ENCODE peak calls at places on chromosomes 13 and 19, in eight cellular contexts. One of them, this sample, is unnamed. For H3K9me3, the result is how much of the 10 kb centered on the place peaks cover.

GRCh38 chr19:14476663-14477401 is 1.7 kb upstream of the PTGER1 start:
- DNase-seq in pancreas: no peak
- DNase-seq in CD4-positive, alpha-beta memory T cell: peak
- DNase-seq in thoracic aorta: no peak
- DNase-seq in heart left ventricle: no peak
- DNase-seq in cardiac muscle cell: peak
- DNase-seq in osteoblast: peak
- DNase-seq in upper lobe of right lung: no peak
- DNase-seq in this sample: no peak

GRCh38 chr13:57739089-57739488 is 107.5 kb downstream of the PCDH17 start:
- DNase-seq in thoracic aorta: no peak
- DNase-seq in pancreas: no peak
- DNase-seq in cardiac muscle cell: no peak
- DNase-seq in upper lobe of right lung: no peak
- DNase-seq in CD4-positive, alpha-beta memory T cell: no peak
- DNase-seq in heart left ventricle: no peak
- DNase-seq in osteoblast: no peak
- DNase-seq in this sample: no peak

GRCh38 chr13:91946498-91947070 is 548.2 kb downstream of the GPC5 start:
- DNase-seq in thoracic aorta: no peak
- DNase-seq in upper lobe of right lung: no peak
- DNase-seq in heart left ventricle: no peak
- DNase-seq in pancreas: no peak
- DNase-seq in osteoblast: no peak
- DNase-seq in cardiac muscle cell: peak
- DNase-seq in CD4-positive, alpha-beta memory T cell: no peak
- DNase-seq in this sample: no peak

GRCh38 chr13:35720690-35721554 is 244.4 kb upstream of the MAB21L1 start:
- DNase-seq in pancreas: no peak
- DNase-seq in thoracic aorta: no peak
- DNase-seq in cardiac muscle cell: peak
- DNase-seq in osteoblast: peak
- DNase-seq in heart left ventricle: peak
- DNase-seq in CD4-positive, alpha-beta memory T cell: no peak
- DNase-seq in upper lobe of right lung: no peak
- DNase-seq in this sample: no peak

GRCh38 chr13:42985312-42986175 is 6.5 kb downstream of the EPSTI1 start:
- DNase-seq in osteoblast: no peak
- DNase-seq in CD4-positive, alpha-beta memory T cell: no peak
- DNase-seq in heart left ventricle: no peak
- DNase-seq in upper lobe of right lung: no peak
- DNase-seq in pancreas: no peak
- DNase-seq in cardiac muscle cell: peak
- DNase-seq in thoracic aorta: no peak
- DNase-seq in this sample: no peak

GRCh38 chr13:35965226-35965927 is 165.8 kb downstream of the DCLK1 start:
- DNase-seq in pancreas: no peak
- DNase-seq in upper lobe of right lung: no peak
- DNase-seq in osteoblast: peak
- DNase-seq in CD4-positive, alpha-beta memory T cell: no peak
- DNase-seq in heart left ventricle: no peak
- DNase-seq in thoracic aorta: no peak
- DNase-seq in cardiac muscle cell: no peak
- DNase-seq in this sample: no peak

GRCh38 chr19:4539697-4540581 is at the start of gene LRG1:
- DNase-seq in CD4-positive, alpha-beta memory T cell: no peak
- DNase-seq in pancreas: peak
- DNase-seq in upper lobe of right lung: peak
- DNase-seq in heart left ventricle: no peak
- DNase-seq in thoracic aorta: no peak
- DNase-seq in cardiac muscle cell: peak
- DNase-seq in osteoblast: no peak
- DNase-seq in this sample: peak

GRCh38 chr13:100388923-100389322 is 199.7 kb downstream of the GGACT start:
- DNase-seq in heart left ventricle: no peak
- DNase-seq in cardiac muscle cell: no peak
- DNase-seq in osteoblast: no peak
- DNase-seq in upper lobe of right lung: no peak
- DNase-seq in thoracic aorta: no peak
- DNase-seq in pancreas: no peak
- DNase-seq in CD4-positive, alpha-beta memory T cell: no peak
- DNase-seq in this sample: no peak

GRCh38 chr19:42254850-42255765 is at the start of gene ERF:
- DNase-seq in pancreas: peak
- DNase-seq in CD4-positive, alpha-beta memory T cell: peak
- DNase-seq in osteoblast: peak
- DNase-seq in heart left ventricle: peak
- DNase-seq in thoracic aorta: peak
- DNase-seq in upper lobe of right lung: peak
- DNase-seq in cardiac muscle cell: peak
- DNase-seq in this sample: peak

GRCh38 chr19:18373407-18373891 is 12.5 kb upstream of the GDF15 start:
- DNase-seq in osteoblast: no peak
- DNase-seq in thoracic aorta: no peak
- DNase-seq in upper lobe of right lung: no peak
- DNase-seq in CD4-positive, alpha-beta memory T cell: no peak
- DNase-seq in heart left ventricle: no peak
- DNase-seq in pancreas: no peak
- DNase-seq in cardiac muscle cell: no peak
- DNase-seq in this sample: no peak

GRCh38 chr19:22945560-22945959 is 57.4 kb downstream of the ZNF728 start:
- DNase-seq in cardiac muscle cell: peak
- DNase-seq in CD4-positive, alpha-beta memory T cell: no peak
- DNase-seq in thoracic aorta: no peak
- DNase-seq in osteoblast: no peak
- DNase-seq in upper lobe of right lung: no peak
- DNase-seq in heart left ventricle: no peak
- DNase-seq in pancreas: no peak
- DNase-seq in this sample: no peak

GRCh38 chr13:38951525-38952313 is 38.9 kb downstream of the STOML3 start:
- DNase-seq in thoracic aorta: no peak
- DNase-seq in CD4-positive, alpha-beta memory T cell: no peak
- DNase-seq in pancreas: peak
- DNase-seq in upper lobe of right lung: no peak
- DNase-seq in heart left ventricle: no peak
- DNase-seq in cardiac muscle cell: peak
- DNase-seq in osteoblast: no peak
- DNase-seq in this sample: no peak

GRCh38 chr19:37309834-37310575 is 60.9 kb upstream of the ZNF527 start:
- DNase-seq in CD4-positive, alpha-beta memory T cell: no peak
- DNase-seq in thoracic aorta: no peak
- DNase-seq in pancreas: no peak
- DNase-seq in heart left ventricle: no peak
- DNase-seq in cardiac muscle cell: no peak
- DNase-seq in upper lobe of right lung: no peak
- DNase-seq in osteoblast: peak
- DNase-seq in this sample: no peak

GRCh38 chr19:18468517-18468916 is 30.6 kb upstream of the ISYNA1 start:
- DNase-seq in thoracic aorta: no peak
- DNase-seq in CD4-positive, alpha-beta memory T cell: no peak
- DNase-seq in pancreas: no peak
- DNase-seq in cardiac muscle cell: no peak
- DNase-seq in upper lobe of right lung: no peak
- DNase-seq in heart left ventricle: no peak
- DNase-seq in osteoblast: peak
- DNase-seq in this sample: no peak

GRCh38 chr19:41937525-41937924 is 9.3 kb upstream of the ERFL start:
- DNase-seq in thoracic aorta: no peak
- DNase-seq in osteoblast: no peak
- DNase-seq in upper lobe of right lung: no peak
- DNase-seq in heart left ventricle: no peak
- DNase-seq in cardiac muscle cell: no peak
- DNase-seq in CD4-positive, alpha-beta memory T cell: no peak
- DNase-seq in pancreas: no peak
- DNase-seq in this sample: no peak

GRCh38 chr13:110456550-110456949 is 105.0 kb downstream of the RAB20 start:
- DNase-seq in osteoblast: peak
- DNase-seq in heart left ventricle: no peak
- DNase-seq in CD4-positive, alpha-beta memory T cell: no peak
- DNase-seq in cardiac muscle cell: no peak
- DNase-seq in thoracic aorta: no peak
- DNase-seq in pancreas: no peak
- DNase-seq in upper lobe of right lung: no peak
- DNase-seq in this sample: no peak

GRCh38 chr19:8512115-8512967 is 1.6 kb downstream of the ZNF414 start:
- DNase-seq in pancreas: no peak
- DNase-seq in osteoblast: peak
- DNase-seq in cardiac muscle cell: peak
- DNase-seq in upper lobe of right lung: peak
- DNase-seq in heart left ventricle: no peak
- DNase-seq in thoracic aorta: no peak
- DNase-seq in CD4-positive, alpha-beta memory T cell: no peak
- DNase-seq in this sample: no peak

GRCh38 chr13:78054152-78054551 is 135.5 kb upstream of the EDNRB start:
- DNase-seq in CD4-positive, alpha-beta memory T cell: no peak
- DNase-seq in osteoblast: peak
- DNase-seq in upper lobe of right lung: no peak
- DNase-seq in pancreas: no peak
- DNase-seq in cardiac muscle cell: no peak
- DNase-seq in thoracic aorta: no peak
- DNase-seq in heart left ventricle: no peak
- DNase-seq in this sample: no peak

GRCh38 chr19:17406887-17407196 is 1.4 kb upstream of the BST2 start:
- DNase-seq in heart left ventricle: no peak
- DNase-seq in cardiac muscle cell: no peak
- DNase-seq in CD4-positive, alpha-beta memory T cell: no peak
- DNase-seq in upper lobe of right lung: no peak
- DNase-seq in thoracic aorta: no peak
- DNase-seq in osteoblast: peak
- DNase-seq in pancreas: no peak
- DNase-seq in this sample: no peak

GRCh38 chr13:48772908-48773307 is 119.2 kb downstream of the CYSLTR2 start:
- DNase-seq in thoracic aorta: no peak
- DNase-seq in pancreas: no peak
- DNase-seq in CD4-positive, alpha-beta memory T cell: no peak
- DNase-seq in osteoblast: no peak
- DNase-seq in heart left ventricle: no peak
- DNase-seq in upper lobe of right lung: no peak
- DNase-seq in cardiac muscle cell: no peak
- DNase-seq in this sample: no peak

GRCh38 chr13:44876782-44877324 is 112.4 kb downstream of the NUFIP1 start:
- DNase-seq in cardiac muscle cell: no peak
- DNase-seq in CD4-positive, alpha-beta memory T cell: no peak
- DNase-seq in thoracic aorta: no peak
- DNase-seq in pancreas: no peak
- DNase-seq in upper lobe of right lung: no peak
- DNase-seq in heart left ventricle: no peak
- DNase-seq in osteoblast: no peak
- DNase-seq in this sample: no peak

GRCh38 chr19:15283141-15283885 is 49.0 kb downstream of the BRD4 start:
- DNase-seq in upper lobe of right lung: no peak
- DNase-seq in heart left ventricle: no peak
- DNase-seq in thoracic aorta: peak
- DNase-seq in pancreas: no peak
- DNase-seq in osteoblast: no peak
- DNase-seq in cardiac muscle cell: peak
- DNase-seq in CD4-positive, alpha-beta memory T cell: no peak
- DNase-seq in this sample: peak

GRCh38 chr13:106513025-106513424 is 22.4 kb downstream of the EFNB2 start:
- DNase-seq in upper lobe of right lung: no peak
- DNase-seq in pancreas: no peak
- DNase-seq in osteoblast: no peak
- DNase-seq in cardiac muscle cell: peak
- DNase-seq in thoracic aorta: no peak
- DNase-seq in heart left ventricle: no peak
- DNase-seq in CD4-positive, alpha-beta memory T cell: no peak
- DNase-seq in this sample: no peak

GRCh38 chr19:33385956-33386355 is 12.4 kb downstream of the CEBPG start:
- DNase-seq in CD4-positive, alpha-beta memory T cell: no peak
- DNase-seq in osteoblast: peak
- DNase-seq in pancreas: no peak
- DNase-seq in thoracic aorta: no peak
- DNase-seq in upper lobe of right lung: no peak
- DNase-seq in heart left ventricle: no peak
- DNase-seq in cardiac muscle cell: no peak
- DNase-seq in this sample: no peak

GRCh38 chr13:110466261-110466660 is 95.3 kb downstream of the RAB20 start:
- DNase-seq in pancreas: no peak
- DNase-seq in upper lobe of right lung: no peak
- DNase-seq in osteoblast: no peak
- DNase-seq in thoracic aorta: no peak
- DNase-seq in cardiac muscle cell: no peak
- DNase-seq in heart left ventricle: no peak
- DNase-seq in CD4-positive, alpha-beta memory T cell: no peak
- DNase-seq in this sample: no peak

GRCh38 chr13:113750554-113751399 is 8.2 kb upstream of the TMEM255B start:
- DNase-seq in osteoblast: peak
- DNase-seq in upper lobe of right lung: no peak
- DNase-seq in cardiac muscle cell: no peak
- DNase-seq in thoracic aorta: no peak
- DNase-seq in heart left ventricle: no peak
- DNase-seq in pancreas: no peak
- DNase-seq in CD4-positive, alpha-beta memory T cell: no peak
- DNase-seq in this sample: no peak

GRCh38 chr19:34253711-34254551 is 423 bp upstream of the GARRE1 start:
- DNase-seq in CD4-positive, alpha-beta memory T cell: no peak
- DNase-seq in cardiac muscle cell: no peak
- DNase-seq in pancreas: peak
- DNase-seq in thoracic aorta: peak
- DNase-seq in upper lobe of right lung: peak
- DNase-seq in osteoblast: no peak
- DNase-seq in heart left ventricle: peak
- DNase-seq in this sample: peak

GRCh38 chr19:54600228-54600627 is 6.8 kb downstream of the LILRA1 start:
- DNase-seq in heart left ventricle: no peak
- DNase-seq in pancreas: no peak
- DNase-seq in upper lobe of right lung: no peak
- DNase-seq in cardiac muscle cell: no peak
- DNase-seq in thoracic aorta: no peak
- DNase-seq in osteoblast: no peak
- DNase-seq in CD4-positive, alpha-beta memory T cell: no peak
- DNase-seq in this sample: no peak
- H3K9me3 ChIP-seq in heart left ventricle: under half
- H3K9me3 ChIP-seq in pancreas: under half
- H3K9me3 ChIP-seq in upper lobe of right lung: under half
- H3K9me3 ChIP-seq in cardiac muscle cell: under half
- H3K9me3 ChIP-seq in thoracic aorta: under half
- H3K9me3 ChIP-seq in osteoblast: under half
- H3K9me3 ChIP-seq in CD4-positive, alpha-beta memory T cell: under half
- H3K9me3 ChIP-seq in this sample: under half

GRCh38 chr19:27901078-27901477 is 1311.9 kb downstream of the UQCRFS1 start:
- DNase-seq in cardiac muscle cell: no peak
- DNase-seq in upper lobe of right lung: no peak
- DNase-seq in CD4-positive, alpha-beta memory T cell: no peak
- DNase-seq in osteoblast: no peak
- DNase-seq in thoracic aorta: no peak
- DNase-seq in heart left ventricle: no peak
- DNase-seq in pancreas: no peak
- DNase-seq in this sample: no peak
- H3K9me3 ChIP-seq in cardiac muscle cell: under half
- H3K9me3 ChIP-seq in upper lobe of right lung: under half
- H3K9me3 ChIP-seq in CD4-positive, alpha-beta memory T cell: under half
- H3K9me3 ChIP-seq in osteoblast: under half
- H3K9me3 ChIP-seq in thoracic aorta: under half
- H3K9me3 ChIP-seq in heart left ventricle: under half
- H3K9me3 ChIP-seq in pancreas: under half
- H3K9me3 ChIP-seq in this sample: under half

GRCh38 chr19:58268344-58268743 is 10.4 kb upstream of the ZNF8 start:
- DNase-seq in thoracic aorta: no peak
- DNase-seq in heart left ventricle: no peak
- DNase-seq in upper lobe of right lung: no peak
- DNase-seq in pancreas: no peak
- DNase-seq in cardiac muscle cell: no peak
- DNase-seq in CD4-positive, alpha-beta memory T cell: no peak
- DNase-seq in osteoblast: no peak
- DNase-seq in this sample: no peak
- H3K9me3 ChIP-seq in thoracic aorta: half or more
- H3K9me3 ChIP-seq in heart left ventricle: half or more
- H3K9me3 ChIP-seq in upper lobe of right lung: half or more
- H3K9me3 ChIP-seq in pancreas: under half
- H3K9me3 ChIP-seq in cardiac muscle cell: under half
- H3K9me3 ChIP-seq in CD4-positive, alpha-beta memory T cell: under half
- H3K9me3 ChIP-seq in osteoblast: under half
- H3K9me3 ChIP-seq in this sample: half or more

GRCh38 chr19:51938936-51939335 is 11.7 kb downstream of the ZNF613 start:
- DNase-seq in thoracic aorta: no peak
- DNase-seq in CD4-positive, alpha-beta memory T cell: no peak
- DNase-seq in upper lobe of right lung: no peak
- DNase-seq in pancreas: no peak
- DNase-seq in osteoblast: no peak
- DNase-seq in heart left ventricle: no peak
- DNase-seq in cardiac muscle cell: no peak
- DNase-seq in this sample: no peak
- H3K9me3 ChIP-seq in thoracic aorta: half or more
- H3K9me3 ChIP-seq in CD4-positive, alpha-beta memory T cell: under half
- H3K9me3 ChIP-seq in upper lobe of right lung: half or more
- H3K9me3 ChIP-seq in pancreas: under half
- H3K9me3 ChIP-seq in osteoblast: under half
- H3K9me3 ChIP-seq in heart left ventricle: half or more
- H3K9me3 ChIP-seq in cardiac muscle cell: under half
- H3K9me3 ChIP-seq in this sample: under half

This sample was measured in tibial artery.